ENCODE peak calls at places on chromosomes 1 and 21, in nine cellular contexts. T is adrenal gland; J is neural progenitor cell; Q is CD8-positive, alpha-beta memory T cell; K is right lobe of liver; B is psoas muscle; X is mesendoderm; U is aorta; O is cardiac muscle cell. E is an unnamed sample.
A peak's percentile ranks its signal among the peaks of the same experiment; 100 is the strongest.

GRCh38 chr1:95217371-95217770 is 16.6 kb upstream of the RWDD3 start:
- DNase-seq in T (no peak), X (no peak), J (no peak), U (no peak), Q (no peak), O (no peak), B (no peak), K (no peak), E (no peak)

GRCh38 chr1:244448279-244449036 is 3.3 kb downstream of the ADSS2 start:
- DNase-seq in T (no peak), O (no peak), Q (no peak), X (no peak), B (no peak), K (no peak), J (no peak), U (no peak), E (no peak)

GRCh38 chr1:100972185-100972584 is 53.4 kb downstream of the DPH5 start:
- DNase-seq in X (peak; percentile 30), J (no peak), Q (no peak), K (no peak), U (no peak), O (no peak), T (no peak), B (no peak), E (no peak)

GRCh38 chr1:50236656-50237055 is 127.9 kb downstream of the ELAVL4 start:
- DNase-seq in X (no peak), B (no peak), K (no peak), J (no peak), T (no peak), Q (no peak), U (no peak), O (no peak), E (no peak)

GRCh38 chr1:150061632-150062101 is 5.9 kb upstream of the VPS45 start:
- DNase-seq in B (no peak), J (no peak), X (no peak), Q (no peak), T (peak; percentile 56), U (no peak), O (no peak), K (no peak), E (no peak)

GRCh38 chr1:54114001-54114400 is 38.8 kb downstream of the CDCP2 start:
- DNase-seq in U (no peak), B (no peak), K (no peak), J (no peak), O (no peak), X (no peak), Q (no peak), T (no peak), E (no peak)

GRCh38 chr1:147892216-147892615 is 10.4 kb upstream of the GJA8 start:
- DNase-seq in X (peak; percentile 49), T (no peak), J (peak; percentile 42), U (no peak), B (no peak), K (no peak), Q (peak; percentile 2), O (peak; percentile 51), E (peak; percentile 9)

GRCh38 chr1:244735404-244735803 is 82.5 kb downstream of the DESI2 start:
- DNase-seq in J (no peak), Q (no peak), T (no peak), K (no peak), O (no peak), X (peak; percentile 22), U (no peak), B (no peak), E (no peak)

GRCh38 chr1:86823821-86824500 is 90.0 kb downstream of the SELENOF start:
- DNase-seq in X (peak; percentile 81), T (no peak), K (no peak), Q (no peak), U (no peak), O (no peak), J (no peak), B (no peak), E (no peak)

GRCh38 chr1:39576016-39576657 is 453 bp downstream of the PABPC4 start:
- DNase-seq in K (peak; percentile 57), B (peak; percentile 81), J (peak; percentile 76), X (no peak), U (peak; percentile 80), Q (no peak), T (peak; percentile 39), O (peak; percentile 58), E (no peak)

GRCh38 chr1:6999826-7000225 is 214.6 kb downstream of the CAMTA1 start:
- DNase-seq in Q (no peak), B (no peak), K (no peak), U (no peak), T (no peak), O (no peak), X (no peak), J (no peak), E (no peak)

GRCh38 chr1:6998267-6998666 is 213.0 kb downstream of the CAMTA1 start:
- DNase-seq in T (no peak), U (no peak), K (no peak), Q (no peak), X (peak; percentile 91), B (no peak), J (peak; percentile 55), O (peak; percentile 44), E (peak; percentile 35)

GRCh38 chr1:6995789-6996188 is 210.5 kb downstream of the CAMTA1 start:
- DNase-seq in B (no peak), O (no peak), K (no peak), X (no peak), T (no peak), U (no peak), Q (no peak), J (no peak), E (no peak)

GRCh38 chr1:7000720-7001119 is 215.5 kb downstream of the CAMTA1 start:
- DNase-seq in Q (no peak), U (no peak), T (no peak), X (no peak), B (no peak), O (no peak), J (no peak), K (no peak), E (no peak)

GRCh38 chr1:6996371-6996770 is 211.1 kb downstream of the CAMTA1 start:
- DNase-seq in O (no peak), K (no peak), J (no peak), T (no peak), Q (no peak), X (no peak), U (no peak), B (no peak), E (no peak)
- H3K27ac ChIP-seq in O (no peak overlapping the region), K (no peak overlapping the region), J (no peak overlapping the region), T (no peak overlapping the region), Q (no peak overlapping the region), X (no peak overlapping the region), U (no peak overlapping the region), B (no peak overlapping the region), E (no peak overlapping the region)

DNA sequence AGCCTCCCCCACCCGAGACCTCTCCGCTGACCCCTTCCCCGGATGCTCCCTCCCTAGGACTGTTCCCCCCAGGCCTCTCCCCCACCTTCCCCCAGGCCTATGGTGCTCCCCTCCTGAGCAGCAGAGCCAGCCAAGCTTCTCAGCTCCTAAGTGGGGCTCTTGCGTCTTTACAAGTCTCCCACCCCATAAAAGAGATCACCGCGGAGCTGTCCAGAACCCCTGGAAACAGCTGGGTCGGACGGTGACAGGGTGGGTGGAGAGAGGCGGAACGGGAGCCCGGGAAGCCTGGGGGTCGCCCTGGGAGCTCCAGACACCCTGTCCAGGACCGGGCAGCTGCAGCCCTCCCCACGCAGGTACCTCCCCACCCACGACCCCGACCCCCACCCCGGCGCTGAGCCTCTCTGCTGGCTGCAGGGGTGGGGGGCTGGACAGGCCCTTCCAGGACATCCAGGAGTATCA is 61.2 kb downstream of the WNT9A start:
- DNase-seq in O (no peak), Q (no peak), J (no peak), X (no peak), U (peak; percentile 66), T (no peak), K (no peak), B (peak; percentile 30), E (no peak)
- H3K4me3 ChIP-seq in O (no peak overlapping the region), Q (peak overlapping the region; percentile 32), J (peak overlapping the region; percentile 29), X (no peak overlapping the region), U (no peak overlapping the region), T (no peak overlapping the region), K (peak overlapping the region; percentile 19), B (peak overlapping the region; percentile 53), E (no peak overlapping the region)

GRCh38 chr1:12465126-12465525 is 152.9 kb downstream of the DHRS3 start:
- DNase-seq in T (no peak), K (no peak), U (no peak), O (no peak), B (no peak), J (no peak), Q (no peak), X (peak; percentile 36), E (no peak)

GRCh38 chr1:12462586-12462985 is 155.4 kb downstream of the DHRS3 start:
- DNase-seq in Q (no peak), J (no peak), B (no peak), U (peak; percentile 42), X (no peak), K (no peak), O (no peak), T (no peak), E (no peak)

GRCh38 chr1:12466816-12467215 is 151.2 kb downstream of the DHRS3 start:
- DNase-seq in O (no peak), K (no peak), Q (no peak), B (no peak), X (no peak), U (no peak), J (no peak), T (no peak), E (no peak)

GRCh38 chr1:12464028-12464427 is 154.0 kb downstream of the DHRS3 start:
- DNase-seq in T (no peak), B (no peak), K (no peak), O (no peak), J (no peak), X (no peak), U (no peak), Q (no peak), E (no peak)

GRCh38 chr1:12464627-12465056 is 153.4 kb downstream of the DHRS3 start:
- DNase-seq in X (no peak), J (no peak), T (no peak), K (no peak), B (no peak), Q (no peak), U (peak; percentile 83), O (no peak), E (no peak)
- H3K4me1 ChIP-seq in X (no peaks in the 10 kb centered on the region), J (peaks cover 23% of the 10 kb centered on the region), T (no peaks in the 10 kb centered on the region), K (peaks cover 3% of the 10 kb centered on the region), B (peaks cover 64% of the 10 kb centered on the region), Q (peaks cover 4% of the 10 kb centered on the region), U (peaks cover 39% of the 10 kb centered on the region), O (peaks cover 24% of the 10 kb centered on the region), E (no peaks in the 10 kb centered on the region)

DNA sequence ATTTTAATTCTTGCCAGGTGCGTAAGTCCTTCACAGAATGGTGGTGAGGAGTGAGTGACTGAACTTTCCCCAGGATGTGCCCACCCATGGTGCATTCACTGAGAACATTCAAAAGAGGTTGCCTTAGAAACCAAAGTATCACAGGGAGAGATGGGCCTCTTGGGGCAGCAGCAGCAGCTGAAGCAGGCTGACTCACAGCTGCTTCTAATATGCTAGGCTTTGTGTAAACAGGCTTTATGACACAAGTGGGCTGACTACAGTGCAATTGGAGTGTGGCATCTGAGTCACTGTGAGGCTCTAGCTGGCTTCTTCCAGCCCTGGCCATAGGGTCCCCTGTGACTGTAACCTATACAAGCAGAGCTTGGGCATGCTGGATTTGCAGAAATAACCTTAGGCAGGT is 12.6 kb downstream of the PIGP start:
- DNase-seq in J (peak; percentile 76), X (peak; percentile 92), Q (no peak), K (no peak), U (no peak), T (peak; percentile 78), O (peak; percentile 28), B (peak; percentile 63), E (no peak)
- H3K27ac ChIP-seq in J (no peak overlapping the region), X (no peak overlapping the region), Q (no peak overlapping the region), K (no peak overlapping the region), U (no peak overlapping the region), T (peak overlapping the region; percentile 42), O (no peak overlapping the region), B (no peak overlapping the region), E (no peak overlapping the region)

E was measured in iPS DF 6.9.